ENCODE peak calls at places on chromosomes 1 and 21, in four cellular contexts. One of them, this sample, is unnamed.
A peak's percentile ranks its signal among the peaks of the same experiment; 100 is the strongest.

GRCh38 chr1:52904590-52905375 is 16.8 kb downstream of the ECHDC2 start:
- DNase-seq in NB4: peak; percentile 61
- DNase-seq in K562: peak; percentile 79
- DNase-seq in suprapubic skin: no peak
- DNase-seq in this sample: no peak

GRCh38 chr21:38985423-38986378 is 180.0 kb downstream of the ETS2 start:
- DNase-seq in K562: peak; percentile 94
- DNase-seq in NB4: peak; percentile 89
- DNase-seq in suprapubic skin: peak; percentile 93
- DNase-seq in this sample: no peak

GRCh38 chr1:177185209-177185608 is 14.5 kb downstream of the BRINP2 start:
- DNase-seq in NB4: no peak
- DNase-seq in suprapubic skin: no peak
- DNase-seq in K562: peak; percentile 36
- DNase-seq in this sample: no peak

GRCh38 chr1:21651214-21652042 is 17.7 kb downstream of the RAP1GAP start:
- DNase-seq in K562: peak; percentile 94
- DNase-seq in suprapubic skin: no peak
- DNase-seq in NB4: peak; percentile 54
- DNase-seq in this sample: no peak

GRCh38 chr1:93442276-93442675 is 5.6 kb upstream of the FNBP1L start:
- DNase-seq in NB4: no peak
- DNase-seq in K562: no peak
- DNase-seq in suprapubic skin: no peak
- DNase-seq in this sample: no peak

GRCh38 chr1:163307479-163308171 is 14.1 kb upstream of the NUF2 start:
- DNase-seq in NB4: no peak
- DNase-seq in suprapubic skin: no peak
- DNase-seq in K562: no peak
- DNase-seq in this sample: no peak

GRCh38 chr1:22855668-22856606 is 116.7 kb downstream of the LACTBL1 start:
- DNase-seq in K562: no peak
- DNase-seq in suprapubic skin: no peak
- DNase-seq in NB4: no peak
- DNase-seq in this sample: peak; percentile 30

GRCh38 chr1:91148641-91149069 is 126.8 kb upstream of the ZNF644 start:
- DNase-seq in NB4: no peak
- DNase-seq in suprapubic skin: no peak
- DNase-seq in K562: no peak
- DNase-seq in this sample: no peak

GRCh38 chr1:63593887-63594617 is 841 bp downstream of the PGM1 start:
- DNase-seq in suprapubic skin: peak; percentile 87
- DNase-seq in NB4: peak; percentile 88
- DNase-seq in K562: no peak
- DNase-seq in this sample: peak; percentile 82

GRCh38 chr1:25174363-25174729 is 58.0 kb downstream of the SYF2 start:
- DNase-seq in suprapubic skin: no peak
- DNase-seq in K562: no peak
- DNase-seq in NB4: no peak
- DNase-seq in this sample: no peak

GRCh38 chr1:53047737-53048344 is 14.2 kb upstream of the PODN start:
- DNase-seq in suprapubic skin: no peak
- DNase-seq in K562: no peak
- DNase-seq in NB4: no peak
- DNase-seq in this sample: no peak

GRCh38 chr1:38804062-38804886 is 55.3 kb downstream of the RRAGC start:
- DNase-seq in NB4: no peak
- DNase-seq in suprapubic skin: no peak
- DNase-seq in K562: no peak
- DNase-seq in this sample: no peak

GRCh38 chr1:219917851-219918466 is 10.4 kb downstream of the SLC30A10 start:
- DNase-seq in K562: no peak
- DNase-seq in NB4: peak; percentile 12
- DNase-seq in suprapubic skin: no peak
- DNase-seq in this sample: no peak

GRCh38 chr1:20586939-20587638 is 1.8 kb upstream of the CDA start:
- DNase-seq in NB4: peak; percentile 44
- DNase-seq in K562: no peak
- DNase-seq in suprapubic skin: no peak
- DNase-seq in this sample: no peak

GRCh38 chr1:63548303-63548702 is 25.0 kb downstream of the EFCAB7 start:
- DNase-seq in NB4: no peak
- DNase-seq in suprapubic skin: no peak
- DNase-seq in K562: no peak
- DNase-seq in this sample: no peak

GRCh38 chr1:69836961-69837636 is 269.4 kb downstream of the LRRC7 start:
- DNase-seq in NB4: no peak
- DNase-seq in K562: no peak
- DNase-seq in suprapubic skin: no peak
- DNase-seq in this sample: no peak

GRCh38 chr1:153566414-153567371 is 1.0 kb upstream of the S100A2 start:
- DNase-seq in NB4: peak; percentile 97
- DNase-seq in suprapubic skin: peak; percentile 99
- DNase-seq in K562: peak; percentile 97
- DNase-seq in this sample: peak; percentile 98

GRCh38 chr1:214587165-214587564 is 15.8 kb upstream of the CENPF start:
- DNase-seq in K562: no peak
- DNase-seq in suprapubic skin: no peak
- DNase-seq in NB4: no peak
- DNase-seq in this sample: no peak

GRCh38 chr1:18635833-18636671 is 5.4 kb downstream of the PAX7 start:
- DNase-seq in suprapubic skin: no peak
- DNase-seq in K562: no peak
- DNase-seq in NB4: no peak
- DNase-seq in this sample: no peak

GRCh38 chr1:226643701-226644540 is 95.2 kb downstream of the ITPKB start:
- DNase-seq in suprapubic skin: peak; percentile 60
- DNase-seq in NB4: peak; percentile 93
- DNase-seq in K562: no peak
- DNase-seq in this sample: no peak

GRCh38 chr21:38797470-38797869 is 8.3 kb upstream of the ETS2 start:
- DNase-seq in suprapubic skin: no peak
- DNase-seq in K562: peak; percentile 76
- DNase-seq in NB4: peak; percentile 62
- DNase-seq in this sample: no peak

GRCh38 chr1:202014060-202014459 is 3.7 kb downstream of the ELF3 start:
- DNase-seq in K562: no peak
- DNase-seq in suprapubic skin: no peak
- DNase-seq in NB4: no peak
- DNase-seq in this sample: no peak

GRCh38 chr1:37448185-37448584 is 26.2 kb upstream of the ZC3H12A start:
- DNase-seq in NB4: no peak
- DNase-seq in K562: no peak
- DNase-seq in suprapubic skin: no peak
- DNase-seq in this sample: no peak

GRCh38 chr1:241702436-241702835 is 50.4 kb downstream of the WDR64 start:
- DNase-seq in suprapubic skin: no peak
- DNase-seq in NB4: no peak
- DNase-seq in K562: no peak
- DNase-seq in this sample: no peak

GRCh38 chr21:42747267-42747701 is 93.9 kb downstream of the PDE9A start:
- DNase-seq in suprapubic skin: no peak
- DNase-seq in NB4: no peak
- DNase-seq in K562: no peak
- DNase-seq in this sample: no peak

DNA sequence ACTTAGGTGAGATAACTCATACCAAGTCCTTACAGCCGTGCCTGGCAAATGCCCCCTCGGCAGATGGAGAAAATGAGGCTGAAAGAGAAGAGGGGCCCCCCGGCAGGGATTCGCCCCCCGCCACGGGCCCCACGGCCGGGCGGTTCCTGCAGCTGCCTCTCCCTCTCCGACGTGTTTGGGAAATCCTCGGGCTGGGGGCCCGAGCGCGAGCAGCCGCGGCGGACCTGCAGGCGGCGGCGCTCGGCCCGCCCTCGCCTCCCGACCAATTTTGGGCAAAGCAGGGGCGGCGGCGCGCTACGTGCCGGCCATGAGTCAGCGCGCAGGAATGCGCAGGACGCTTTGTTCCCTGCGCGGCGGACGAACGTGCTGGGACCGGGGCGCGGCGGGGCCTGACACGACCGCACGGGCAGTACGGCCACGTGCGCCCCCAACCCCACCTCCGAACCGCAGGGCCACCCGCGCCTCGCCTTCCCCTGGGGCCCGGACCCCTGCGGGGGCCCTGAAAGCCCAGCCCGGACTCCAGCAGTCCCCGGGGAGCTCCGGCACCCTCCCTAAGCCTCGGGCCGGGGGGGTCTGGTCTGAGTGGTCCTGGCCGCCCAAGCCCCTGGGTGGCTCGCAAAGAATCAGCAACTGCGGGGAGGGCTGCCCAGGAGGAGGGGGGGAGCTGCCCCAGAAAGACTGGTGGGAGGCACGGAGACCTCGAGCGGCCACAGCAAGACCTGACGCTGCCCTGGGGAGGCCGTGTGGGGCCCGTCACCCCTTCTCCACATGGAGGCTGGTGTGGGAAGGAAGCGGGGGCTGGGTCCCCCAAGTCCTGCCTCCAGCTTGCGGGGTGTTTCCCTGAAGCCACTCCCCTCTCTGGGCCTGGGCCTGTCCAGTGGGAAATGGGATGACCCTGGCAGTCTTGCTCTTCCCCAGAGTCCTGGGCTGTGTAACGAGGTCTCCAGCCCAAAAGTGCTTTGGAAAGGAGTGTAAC is 11.9 kb upstream of the EDN2 start:
- DNase-seq in NB4: peak; percentile 84
- DNase-seq in suprapubic skin: peak; percentile 90
- DNase-seq in K562: peak; percentile 92
- DNase-seq in this sample: peak; percentile 92
- TF ChIP-seq POLR2A in NB4: peak; percentile 14
- TF ChIP-seq POLR2A in suprapubic skin: no peak
- TF ChIP-seq POLR2A in K562: peak; percentile 54
- TF ChIP-seq POLR2A in this sample: no peak

DNA sequence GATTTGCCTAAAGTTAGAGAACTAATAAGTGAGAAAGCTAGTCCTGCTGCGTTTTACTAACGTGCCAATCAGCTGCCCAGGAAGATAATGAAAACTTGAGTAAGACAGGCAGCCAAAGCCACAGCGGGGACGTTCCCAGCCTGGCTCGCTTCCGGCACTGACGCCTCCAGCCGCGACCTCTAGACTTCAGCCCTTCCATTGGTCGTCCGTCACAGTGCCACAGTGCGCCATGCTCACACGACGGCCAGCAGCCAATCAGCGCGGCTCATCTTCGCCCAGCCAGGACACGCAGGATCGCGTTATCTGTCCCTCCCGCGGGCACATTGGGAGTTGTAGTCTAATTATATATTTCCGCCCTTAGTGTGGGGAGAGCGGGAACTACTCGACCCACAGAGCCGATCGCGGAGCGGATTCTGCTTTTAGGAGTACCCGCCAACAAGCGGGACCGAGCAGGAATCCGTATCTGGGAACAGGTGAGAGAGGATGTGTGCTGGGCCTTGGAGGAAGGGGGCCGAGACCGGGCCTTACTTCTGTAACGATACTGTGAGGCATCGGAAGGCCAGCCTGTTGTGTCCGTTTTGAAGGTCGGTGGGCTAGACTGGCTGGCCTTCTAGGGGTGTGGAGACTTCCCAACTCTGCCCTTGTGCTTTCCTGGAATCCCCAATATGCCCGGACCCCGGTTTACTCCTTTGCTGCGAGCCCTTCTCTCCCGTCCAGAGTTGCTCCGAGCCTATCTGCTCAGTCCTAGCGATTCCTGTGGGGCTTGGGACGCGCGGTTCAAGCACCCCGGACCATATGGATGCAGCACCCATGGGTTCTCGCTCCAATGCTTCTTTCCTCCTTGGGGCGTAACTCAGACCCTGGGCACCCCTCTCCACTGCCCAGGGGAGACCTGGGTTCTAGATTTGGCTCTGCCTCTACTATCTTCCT is at the start of gene FDPS:
- DNase-seq in suprapubic skin: peak; percentile 99
- DNase-seq in NB4: peak; percentile 99
- DNase-seq in K562: peak; percentile 97
- DNase-seq in this sample: peak; percentile 99
- TF ChIP-seq POLR2A in suprapubic skin: no peak
- TF ChIP-seq POLR2A in NB4: peak; percentile 69
- TF ChIP-seq POLR2A in K562: peak; percentile 89
- TF ChIP-seq POLR2A in this sample: peak; percentile 49

DNA sequence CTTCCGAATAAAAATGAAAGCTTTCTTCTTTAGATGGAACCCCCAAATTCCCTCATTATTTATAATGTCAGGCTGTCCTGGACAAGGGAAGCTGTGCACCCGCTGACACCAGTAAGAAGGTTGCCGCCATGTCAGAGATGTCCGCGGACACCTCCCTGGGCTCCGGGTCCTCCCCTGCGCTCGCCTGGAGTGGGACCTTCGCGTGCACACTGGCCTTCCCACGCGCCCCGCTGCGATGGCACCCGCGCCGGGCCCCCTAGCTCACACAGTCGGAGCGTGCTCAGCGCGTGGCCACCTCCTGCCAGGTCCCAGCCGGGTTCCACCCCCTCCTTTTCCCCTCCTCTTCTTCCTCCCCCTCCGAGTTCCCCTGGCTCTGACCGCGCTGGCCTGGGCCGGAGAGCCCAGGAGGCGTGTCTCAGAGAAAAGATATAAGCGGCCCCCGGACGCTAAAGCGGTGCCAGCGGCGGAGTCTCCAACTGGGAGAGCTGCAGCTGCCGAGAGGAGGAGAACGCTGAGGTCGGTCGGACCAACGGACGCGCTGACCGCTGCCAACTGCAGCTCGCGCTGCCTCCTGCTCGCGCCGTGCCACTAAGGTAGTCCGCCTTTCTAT is at the start of gene G0S2:
- DNase-seq in K562: no peak
- DNase-seq in NB4: peak; percentile 86
- DNase-seq in suprapubic skin: peak; percentile 76
- DNase-seq in this sample: no peak
- TF ChIP-seq POLR2A in K562: no peak
- TF ChIP-seq POLR2A in NB4: no peak
- TF ChIP-seq POLR2A in suprapubic skin: no peak
- TF ChIP-seq POLR2A in this sample: no peak

GRCh38 chr1:221204055-221204833 is 325.0 kb downstream of the HLX start:
- DNase-seq in K562: no peak
- DNase-seq in NB4: no peak
- DNase-seq in suprapubic skin: no peak
- DNase-seq in this sample: no peak
- TF ChIP-seq POLR2A in K562: no peak
- TF ChIP-seq POLR2A in NB4: no peak
- TF ChIP-seq POLR2A in suprapubic skin: no peak
- TF ChIP-seq POLR2A in this sample: no peak

GRCh38 chr1:41661428-41662060 is 177.1 kb upstream of the EDN2 start:
- DNase-seq in suprapubic skin: no peak
- DNase-seq in K562: no peak
- DNase-seq in NB4: peak; percentile 43
- DNase-seq in this sample: no peak
- TF ChIP-seq POLR2A in suprapubic skin: no peak
- TF ChIP-seq POLR2A in K562: no peak
- TF ChIP-seq POLR2A in NB4: no peak
- TF ChIP-seq POLR2A in this sample: no peak